ENCODE peak calls at places on chromosomes 13 and 19, in nine cellular contexts. One of them, this sample, is unnamed.

GRCh38 chr13:99258946-99259345 is 767 bp upstream of the GPR18 start:
- ATAC-seq in GM12878: peak; percentile 83
- ATAC-seq in effector memory CD8-positive, alpha-beta T cell: peak; percentile 69
- ATAC-seq in T-cell: peak; percentile 53
- ATAC-seq in stimulated activated naive B cell treated with anti-CD40 and anti-IgM and Interleukin-4, amounts not matched to agents 10 μg/mL and 1 μg/mL and 100 μg/mL, for 72 hours: peak; percentile 74
- ATAC-seq in Panc1: no peak
- ATAC-seq in sciatic nerve: no peak
- ATAC-seq in left colon: no peak
- ATAC-seq in aorta: no peak
- ATAC-seq in this sample: peak; percentile 43

GRCh38 chr19:37513397-37513796 is 6.7 kb downstream of the ZNF793 start:
- ATAC-seq in GM12878: no peak
- ATAC-seq in effector memory CD8-positive, alpha-beta T cell: no peak
- ATAC-seq in T-cell: no peak
- ATAC-seq in stimulated activated naive B cell treated with anti-CD40 and anti-IgM and Interleukin-4, amounts not matched to agents 10 μg/mL and 1 μg/mL and 100 μg/mL, for 72 hours: peak; percentile 51
- ATAC-seq in Panc1: no peak
- ATAC-seq in sciatic nerve: no peak
- ATAC-seq in left colon: no peak
- ATAC-seq in aorta: no peak
- ATAC-seq in this sample: no peak

GRCh38 chr13:40629678-40630384 is 36.6 kb downstream of the FOXO1 start:
- ATAC-seq in GM12878: peak; percentile 88
- ATAC-seq in effector memory CD8-positive, alpha-beta T cell: no peak
- ATAC-seq in T-cell: no peak
- ATAC-seq in stimulated activated naive B cell treated with anti-CD40 and anti-IgM and Interleukin-4, amounts not matched to agents 10 μg/mL and 1 μg/mL and 100 μg/mL, for 72 hours: peak; percentile 90
- ATAC-seq in Panc1: no peak
- ATAC-seq in sciatic nerve: peak; percentile 38
- ATAC-seq in left colon: no peak
- ATAC-seq in aorta: no peak
- ATAC-seq in this sample: no peak

GRCh38 chr13:73215807-73216206 is 157.0 kb downstream of the KLF5 start:
- ATAC-seq in GM12878: no peak
- ATAC-seq in effector memory CD8-positive, alpha-beta T cell: no peak
- ATAC-seq in T-cell: no peak
- ATAC-seq in stimulated activated naive B cell treated with anti-CD40 and anti-IgM and Interleukin-4, amounts not matched to agents 10 μg/mL and 1 μg/mL and 100 μg/mL, for 72 hours: no peak
- ATAC-seq in Panc1: no peak
- ATAC-seq in sciatic nerve: no peak
- ATAC-seq in left colon: peak; percentile 76
- ATAC-seq in aorta: no peak
- ATAC-seq in this sample: no peak

GRCh38 chr13:71290963-71291937 is 575.8 kb downstream of the DACH1 start:
- ATAC-seq in GM12878: peak; percentile 92
- ATAC-seq in effector memory CD8-positive, alpha-beta T cell: peak; percentile 72
- ATAC-seq in T-cell: peak; percentile 61
- ATAC-seq in stimulated activated naive B cell treated with anti-CD40 and anti-IgM and Interleukin-4, amounts not matched to agents 10 μg/mL and 1 μg/mL and 100 μg/mL, for 72 hours: peak; percentile 65
- ATAC-seq in Panc1: peak; percentile 76
- ATAC-seq in sciatic nerve: peak; percentile 71
- ATAC-seq in left colon: peak; percentile 84
- ATAC-seq in aorta: no peak
- ATAC-seq in this sample: peak; percentile 86

GRCh38 chr19:31905980-31906948 is 439.1 kb upstream of the ZNF507 start:
- ATAC-seq in GM12878: no peak
- ATAC-seq in effector memory CD8-positive, alpha-beta T cell: no peak
- ATAC-seq in T-cell: no peak
- ATAC-seq in stimulated activated naive B cell treated with anti-CD40 and anti-IgM and Interleukin-4, amounts not matched to agents 10 μg/mL and 1 μg/mL and 100 μg/mL, for 72 hours: peak; percentile 84
- ATAC-seq in Panc1: no peak
- ATAC-seq in sciatic nerve: peak; percentile 92
- ATAC-seq in left colon: no peak
- ATAC-seq in aorta: peak; percentile 36
- ATAC-seq in this sample: no peak

GRCh38 chr13:50222569-50223332 is 207.5 kb downstream of the KCNRG start:
- ATAC-seq in GM12878: no peak
- ATAC-seq in effector memory CD8-positive, alpha-beta T cell: peak; percentile 84
- ATAC-seq in T-cell: peak; percentile 60
- ATAC-seq in stimulated activated naive B cell treated with anti-CD40 and anti-IgM and Interleukin-4, amounts not matched to agents 10 μg/mL and 1 μg/mL and 100 μg/mL, for 72 hours: no peak
- ATAC-seq in Panc1: peak; percentile 88
- ATAC-seq in sciatic nerve: peak; percentile 96
- ATAC-seq in left colon: no peak
- ATAC-seq in aorta: peak; percentile 79
- ATAC-seq in this sample: peak; percentile 45

GRCh38 chr13:25281937-25282332 is 5.4 kb downstream of the MTMR6 start:
- ATAC-seq in GM12878: peak; percentile 55
- ATAC-seq in effector memory CD8-positive, alpha-beta T cell: no peak
- ATAC-seq in T-cell: no peak
- ATAC-seq in stimulated activated naive B cell treated with anti-CD40 and anti-IgM and Interleukin-4, amounts not matched to agents 10 μg/mL and 1 μg/mL and 100 μg/mL, for 72 hours: peak; percentile 53
- ATAC-seq in Panc1: no peak
- ATAC-seq in sciatic nerve: no peak
- ATAC-seq in left colon: no peak
- ATAC-seq in aorta: no peak
- ATAC-seq in this sample: peak; percentile 75

GRCh38 chr19:719081-719512 is 10.4 kb downstream of the PALM start:
- ATAC-seq in GM12878: no peak
- ATAC-seq in effector memory CD8-positive, alpha-beta T cell: no peak
- ATAC-seq in T-cell: no peak
- ATAC-seq in stimulated activated naive B cell treated with anti-CD40 and anti-IgM and Interleukin-4, amounts not matched to agents 10 μg/mL and 1 μg/mL and 100 μg/mL, for 72 hours: no peak
- ATAC-seq in Panc1: no peak
- ATAC-seq in sciatic nerve: peak; percentile 88
- ATAC-seq in left colon: no peak
- ATAC-seq in aorta: peak; percentile 88
- ATAC-seq in this sample: no peak

GRCh38 chr13:37011002-37011401 is 10.4 kb downstream of the EXOSC8 start:
- ATAC-seq in GM12878: no peak
- ATAC-seq in effector memory CD8-positive, alpha-beta T cell: no peak
- ATAC-seq in T-cell: no peak
- ATAC-seq in stimulated activated naive B cell treated with anti-CD40 and anti-IgM and Interleukin-4, amounts not matched to agents 10 μg/mL and 1 μg/mL and 100 μg/mL, for 72 hours: peak; percentile 36
- ATAC-seq in Panc1: no peak
- ATAC-seq in sciatic nerve: no peak
- ATAC-seq in left colon: no peak
- ATAC-seq in aorta: no peak
- ATAC-seq in this sample: no peak

GRCh38 chr19:43700368-43701015 is 15.4 kb upstream of the IRGC start:
- ATAC-seq in GM12878: peak; percentile 73
- ATAC-seq in effector memory CD8-positive, alpha-beta T cell: no peak
- ATAC-seq in T-cell: no peak
- ATAC-seq in stimulated activated naive B cell treated with anti-CD40 and anti-IgM and Interleukin-4, amounts not matched to agents 10 μg/mL and 1 μg/mL and 100 μg/mL, for 72 hours: peak; percentile 63
- ATAC-seq in Panc1: peak; percentile 64
- ATAC-seq in sciatic nerve: peak; percentile 81
- ATAC-seq in left colon: no peak
- ATAC-seq in aorta: peak; percentile 57
- ATAC-seq in this sample: peak; percentile 22

GRCh38 chr13:42971670-42972355 is 20.2 kb downstream of the EPSTI1 start:
- ATAC-seq in GM12878: peak; percentile 23
- ATAC-seq in effector memory CD8-positive, alpha-beta T cell: no peak
- ATAC-seq in T-cell: no peak
- ATAC-seq in stimulated activated naive B cell treated with anti-CD40 and anti-IgM and Interleukin-4, amounts not matched to agents 10 μg/mL and 1 μg/mL and 100 μg/mL, for 72 hours: no peak
- ATAC-seq in Panc1: no peak
- ATAC-seq in sciatic nerve: no peak
- ATAC-seq in left colon: no peak
- ATAC-seq in aorta: no peak
- ATAC-seq in this sample: peak; percentile 63

GRCh38 chr13:34731486-34731885 is 210.6 kb upstream of the NBEA start:
- ATAC-seq in GM12878: no peak
- ATAC-seq in effector memory CD8-positive, alpha-beta T cell: no peak
- ATAC-seq in T-cell: no peak
- ATAC-seq in stimulated activated naive B cell treated with anti-CD40 and anti-IgM and Interleukin-4, amounts not matched to agents 10 μg/mL and 1 μg/mL and 100 μg/mL, for 72 hours: no peak
- ATAC-seq in Panc1: no peak
- ATAC-seq in sciatic nerve: no peak
- ATAC-seq in left colon: no peak
- ATAC-seq in aorta: no peak
- ATAC-seq in this sample: no peak

GRCh38 chr19:32318884-32319520 is 26.4 kb upstream of the ZNF507 start:
- ATAC-seq in GM12878: peak; percentile 31
- ATAC-seq in effector memory CD8-positive, alpha-beta T cell: no peak
- ATAC-seq in T-cell: no peak
- ATAC-seq in stimulated activated naive B cell treated with anti-CD40 and anti-IgM and Interleukin-4, amounts not matched to agents 10 μg/mL and 1 μg/mL and 100 μg/mL, for 72 hours: peak; percentile 46
- ATAC-seq in Panc1: peak; percentile 77
- ATAC-seq in sciatic nerve: no peak
- ATAC-seq in left colon: peak; percentile 66
- ATAC-seq in aorta: peak; percentile 44
- ATAC-seq in this sample: no peak

GRCh38 chr19:30757836-30758617 is 385.8 kb downstream of the ZNF536 start:
- ATAC-seq in GM12878: no peak
- ATAC-seq in effector memory CD8-positive, alpha-beta T cell: no peak
- ATAC-seq in T-cell: no peak
- ATAC-seq in stimulated activated naive B cell treated with anti-CD40 and anti-IgM and Interleukin-4, amounts not matched to agents 10 μg/mL and 1 μg/mL and 100 μg/mL, for 72 hours: no peak
- ATAC-seq in Panc1: no peak
- ATAC-seq in sciatic nerve: no peak
- ATAC-seq in left colon: no peak
- ATAC-seq in aorta: no peak
- ATAC-seq in this sample: no peak

GRCh38 chr19:632228-633067 is 889 bp downstream of the POLRMT start:
- ATAC-seq in GM12878: peak; percentile 77
- ATAC-seq in effector memory CD8-positive, alpha-beta T cell: no peak
- ATAC-seq in T-cell: no peak
- ATAC-seq in stimulated activated naive B cell treated with anti-CD40 and anti-IgM and Interleukin-4, amounts not matched to agents 10 μg/mL and 1 μg/mL and 100 μg/mL, for 72 hours: peak; percentile 44
- ATAC-seq in Panc1: peak; percentile 78
- ATAC-seq in sciatic nerve: no peak
- ATAC-seq in left colon: peak; percentile 73
- ATAC-seq in aorta: no peak
- ATAC-seq in this sample: peak; percentile 42